ENCODE peak calls at places on chromosomes 11 and 22, in seven cellular contexts. G is lower lobe of right lung, E is PC-9, D is esophagus squamous epithelium, J is heart left ventricle, Y is body of pancreas, Z is psoas muscle. A is an unnamed sample. For H3K4me1, the result is how much of the 10 kb centered on the place peaks cover.

GRCh38 chr22:44793506-44794225 is 41.3 kb downstream of the ARHGAP8 start:
- DNase-seq in Z (no peak), J (no peak), E (no peak), Y (no peak), G (no peak), D (no peak), A (no peak)

GRCh38 chr11:47177229-47177845 is 658 bp upstream of the ARFGAP2 start:
- DNase-seq in G (peak), D (no peak), J (peak), Y (peak), E (peak), Z (peak), A (peak)

GRCh38 chr22:33524511-33525270 is 395.6 kb downstream of the LARGE1 start:
- DNase-seq in E (no peak), D (no peak), G (no peak), Z (no peak), J (no peak), Y (peak), A (no peak)

GRCh38 chr22:27130949-27131745 is 473.8 kb downstream of the MIAT start:
- DNase-seq in G (no peak), Y (no peak), D (no peak), E (peak), J (no peak), Z (no peak), A (no peak)

GRCh38 chr11:79564288-79564925 is 123.6 kb upstream of the TENM4 start:
- DNase-seq in E (no peak), J (no peak), G (peak), D (no peak), Z (no peak), Y (no peak), A (peak)

GRCh38 chr11:11436715-11437313 is 83.8 kb upstream of the CSNK2A3 start:
- DNase-seq in Y (peak), Z (no peak), D (no peak), E (no peak), G (no peak), J (peak), A (peak)

GRCh38 chr22:45246060-45246985 is 5.6 kb upstream of the KIAA0930 start:
- DNase-seq in Z (peak), G (no peak), J (no peak), E (peak), Y (peak), D (no peak), A (no peak)

GRCh38 chr11:18527512-18527911 is 770 bp upstream of the TSG101 start:
- DNase-seq in D (no peak), G (no peak), Z (no peak), E (peak), J (no peak), Y (no peak), A (no peak)

GRCh38 chr11:63874511-63874910 is 35.6 kb downstream of the MARK2 start:
- DNase-seq in G (no peak), Z (no peak), E (no peak), D (no peak), J (peak), Y (peak), A (peak)

GRCh38 chr11:63872833-63873201 is 33.9 kb downstream of the MARK2 start:
- DNase-seq in Y (peak), J (no peak), G (no peak), Z (no peak), E (no peak), D (no peak), A (peak)

GRCh38 chr11:63873381-63873780 is 34.5 kb downstream of the MARK2 start:
- DNase-seq in D (no peak), Z (no peak), E (no peak), G (no peak), J (no peak), Y (no peak), A (peak)

GRCh38 chr11:63870351-63871197 is 31.7 kb downstream of the MARK2 start:
- DNase-seq in D (no peak), E (no peak), Z (no peak), G (no peak), J (no peak), Y (no peak), A (no peak)

GRCh38 chr11:63871962-63872832 is 33.3 kb downstream of the MARK2 start:
- DNase-seq in J (peak), E (peak), Z (peak), G (peak), D (no peak), Y (peak), A (peak)
- TF ChIP-seq CTCF in J (peak), E (peak), Z (peak), G (peak), D (peak), Y (peak), A (peak)

DNA sequence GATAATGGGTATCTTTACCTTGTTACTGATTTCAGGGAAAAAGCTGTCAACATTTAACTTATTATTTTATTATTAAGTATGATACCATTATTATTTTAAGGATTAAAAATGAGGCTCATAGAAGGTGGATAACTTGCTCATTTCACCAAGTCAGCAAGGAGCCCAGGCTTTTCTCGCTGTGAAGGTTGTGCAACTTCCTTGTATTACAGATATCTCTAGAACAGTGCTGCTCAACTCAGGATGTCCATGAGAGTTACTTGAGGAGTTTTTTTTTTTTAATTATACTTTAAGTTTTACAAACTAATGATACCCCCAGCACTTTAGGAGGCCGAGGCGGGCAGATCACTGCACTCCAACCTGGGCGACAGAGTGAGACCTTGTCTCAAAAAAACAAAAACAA is 98.2 kb downstream of the INSC start:
- DNase-seq in G (no peak), D (no peak), E (no peak), J (no peak), Z (no peak), Y (no peak), A (no peak)
- H3K4me1 ChIP-seq in G (under half), D (under half), E (under half), J (under half), Z (under half), Y (under half), A (under half)

DNA sequence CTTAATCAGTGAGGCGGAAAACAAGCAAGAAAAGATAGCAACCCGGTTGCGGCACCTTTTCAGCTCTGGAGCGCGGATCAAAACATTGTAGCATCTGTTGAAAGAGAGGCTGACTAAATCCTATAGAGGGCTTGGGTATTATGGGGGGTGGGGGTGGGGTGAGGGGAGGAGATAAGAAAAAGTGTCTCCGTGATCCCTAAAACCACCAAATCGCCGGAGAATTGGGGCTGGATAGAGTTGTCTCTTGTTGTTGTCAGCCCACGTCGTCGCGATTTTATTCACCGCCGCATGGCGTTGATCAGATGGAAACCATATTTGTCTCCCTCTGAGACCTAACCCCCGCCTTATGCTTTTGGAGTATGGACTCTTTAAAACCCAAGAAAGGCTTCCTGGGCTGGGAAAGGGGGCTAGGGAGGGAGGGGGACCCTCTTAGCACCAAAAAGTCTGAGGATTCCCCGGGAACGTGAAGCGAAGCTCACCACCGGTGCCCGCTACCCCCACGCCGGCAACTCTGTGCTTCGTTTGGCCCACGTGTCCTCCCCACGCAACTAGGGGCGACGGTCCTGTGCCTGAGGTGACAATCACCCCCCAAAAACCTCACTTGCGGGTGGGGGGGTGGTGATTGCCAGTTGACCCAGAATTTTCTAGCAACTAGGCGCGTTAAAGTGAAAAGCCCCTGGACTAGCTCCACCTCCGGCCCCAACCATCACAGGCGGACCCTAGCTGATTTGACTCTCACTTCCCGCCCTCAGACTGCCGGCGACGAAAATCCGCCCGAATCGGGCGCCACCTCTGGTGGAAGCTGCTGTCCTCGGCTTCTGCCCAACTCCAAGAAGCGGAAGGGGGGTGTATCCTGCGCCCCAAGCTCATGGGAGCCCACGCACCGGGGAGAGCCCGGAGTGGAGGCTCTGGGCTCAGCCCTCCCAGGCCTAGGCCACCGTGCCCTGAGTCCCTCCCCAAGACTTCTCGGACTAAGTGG is 12.8 kb downstream of the PAX6 start:
- DNase-seq in G (no peak), D (no peak), E (no peak), J (no peak), Z (no peak), Y (no peak), A (no peak)
- TF ChIP-seq CTCF in G (no peak), D (no peak), E (no peak), J (peak), Z (no peak), Y (peak), A (no peak)

DNA sequence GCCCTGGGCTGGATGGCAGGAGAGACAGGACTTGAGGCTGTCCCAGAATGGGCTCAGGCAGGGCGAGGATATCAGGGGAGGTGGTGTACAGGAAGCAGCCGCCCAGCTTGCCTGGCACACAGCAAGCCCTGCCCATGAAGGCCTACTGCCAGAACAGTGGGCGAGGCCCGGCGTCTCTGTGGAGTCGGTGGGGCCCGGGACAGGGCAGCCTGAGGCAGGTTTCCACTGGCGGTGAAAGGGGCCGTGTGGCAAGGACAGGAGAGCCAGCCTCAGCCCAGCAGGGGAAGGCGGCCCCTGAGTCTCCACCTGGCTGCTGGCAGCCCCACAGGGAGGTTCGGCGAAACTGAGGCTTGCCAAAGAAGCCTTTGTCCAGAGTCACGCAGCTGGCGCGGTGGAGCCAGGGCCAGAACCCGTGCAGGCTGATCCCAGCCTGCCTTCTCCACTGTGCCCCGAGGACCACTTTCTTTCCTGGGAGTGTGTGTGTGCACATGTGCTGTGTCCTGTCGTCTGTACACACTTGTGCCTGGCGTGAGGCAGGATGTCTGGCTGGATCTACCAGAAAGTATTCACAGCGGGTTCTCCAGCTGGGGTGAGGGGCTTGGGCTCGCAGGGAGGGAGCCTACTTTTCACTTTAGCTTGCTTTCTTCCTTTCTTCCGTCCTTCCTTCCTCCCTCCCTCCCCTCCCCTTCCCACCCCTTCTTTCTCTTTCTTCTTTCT is 1.2 kb downstream of the TSPO start:
- DNase-seq in G (peak), E (peak), Y (peak), J (peak), Z (peak), D (peak), A (peak)
- H3K4me1 ChIP-seq in G (under half), E (under half), Y (under half), J (under half), Z (under half), D (under half), A (under half)

DNA sequence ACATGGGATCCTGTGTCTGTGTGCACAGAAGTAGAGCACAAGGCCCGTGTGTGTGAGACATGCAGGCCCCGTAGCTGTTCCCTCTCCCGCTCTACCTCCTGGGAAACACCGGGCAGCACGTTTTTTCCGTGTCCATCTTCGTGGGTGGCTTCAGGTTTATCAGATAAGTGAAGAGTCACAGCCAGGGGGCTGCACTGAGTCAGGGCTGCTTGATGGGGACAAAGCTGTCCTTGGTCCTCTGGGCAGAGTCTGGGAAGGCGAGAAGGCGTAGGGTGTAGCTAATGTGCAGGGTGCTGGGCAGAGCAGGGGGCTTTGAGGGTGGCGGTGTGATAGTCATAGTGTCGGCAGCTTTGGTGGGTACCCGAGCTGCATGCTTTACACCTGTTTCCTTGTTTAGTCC is 23.7 kb downstream of the INCENP start:
- DNase-seq in Z (no peak), D (no peak), J (no peak), G (peak), E (no peak), Y (no peak), A (no peak)
- TF ChIP-seq CTCF in Z (no peak), D (no peak), J (no peak), G (no peak), E (no peak), Y (no peak), A (no peak)

DNA sequence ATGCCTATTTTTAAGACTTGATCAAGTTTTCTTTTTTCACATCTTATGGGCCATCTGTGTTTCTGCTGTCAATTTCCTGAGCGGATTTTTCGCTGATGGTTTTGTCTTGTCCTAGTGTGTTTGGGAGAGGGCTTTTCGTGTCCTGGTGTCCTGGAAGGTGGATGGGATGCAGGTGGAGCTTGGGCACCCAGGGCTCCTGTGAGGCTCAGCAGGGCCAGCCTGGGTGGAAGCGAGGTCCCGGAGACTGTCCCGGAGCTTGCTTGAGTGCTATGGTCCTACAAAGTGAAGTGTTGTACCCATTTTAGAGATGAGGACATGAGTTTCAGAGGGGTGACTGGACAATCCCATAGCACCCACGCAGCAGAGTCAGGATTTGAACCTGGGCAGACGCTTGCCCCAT is 64.0 kb downstream of the TBC1D22A start:
- DNase-seq in D (no peak), Y (no peak), J (no peak), E (no peak), Z (no peak), G (no peak), A (no peak)
- H3K4me1 ChIP-seq in D (under half), Y (under half), J (under half), E (under half), Z (under half), G (under half), A (under half)

DNA sequence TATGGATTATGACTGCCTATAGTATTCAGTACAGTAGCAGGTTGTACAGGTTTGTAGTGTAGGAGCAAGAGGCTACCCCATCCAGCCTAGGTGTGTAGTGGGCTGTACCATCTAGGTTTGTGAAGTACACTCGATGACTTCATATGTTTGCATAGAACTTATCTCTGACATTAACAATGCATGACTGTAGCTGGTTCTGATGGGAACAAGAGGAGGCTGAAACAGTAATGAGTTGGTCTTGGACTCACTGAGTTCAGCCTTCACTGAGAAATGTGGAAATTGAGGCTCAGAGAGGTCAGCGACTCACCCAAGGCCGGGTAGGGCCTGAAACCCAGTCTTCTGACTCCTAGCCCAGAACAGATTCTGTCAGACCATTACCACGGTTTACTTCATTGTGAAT is 13.0 kb downstream of the MYO7A start:
- DNase-seq in D (no peak), E (peak), Y (no peak), Z (no peak), G (no peak), J (no peak), A (no peak)
- TF ChIP-seq CTCF in D (no peak), E (no peak), Y (no peak), Z (no peak), G (no peak), J (no peak), A (no peak)